ENCODE peak calls at places on chromosomes 16 and 17, in four cellular contexts. M is K562, O is H1, T is HepG2. I is an unnamed sample.

GRCh38 chr17:43570518-43570928 is 24.4 kb upstream of the ETV4 start:
- DNase-seq in M (no peak), O (no peak), T (no peak), I (no peak)

GRCh38 chr17:27511154-27511553 is 54.9 kb downstream of the KSR1 start:
- DNase-seq in M (no peak), O (no peak), T (no peak), I (no peak)

GRCh38 chr16:69039333-69039941 is 66.0 kb upstream of the HAS3 start:
- DNase-seq in M (no peak), O (no peak), T (peak; percentile 72), I (no peak)

GRCh38 chr17:38507436-38507835 is 79.2 kb downstream of the ARHGAP23 start:
- DNase-seq in M (no peak), O (no peak), T (no peak), I (no peak)

GRCh38 chr17:76480676-76481075 is 13.3 kb downstream of the AANAT start:
- DNase-seq in M (no peak), O (no peak), T (no peak), I (no peak)

GRCh38 chr16:68324780-68325357 is 14.1 kb downstream of the PRMT7 start:
- DNase-seq in M (no peak), O (no peak), T (no peak), I (no peak)

GRCh38 chr17:46764709-46765401 is 53.6 kb downstream of the WNT3 start:
- DNase-seq in M (peak; percentile 87), O (peak; percentile 44), T (no peak), I (no peak)

GRCh38 chr16:2827831-2828520 is 2.1 kb upstream of the ZG16B start:
- DNase-seq in M (no peak), O (no peak), T (no peak), I (no peak)

GRCh38 chr17:61000911-61001310 is 323.3 kb downstream of the BCAS3 start:
- DNase-seq in M (peak; percentile 1), O (no peak), T (peak; percentile 7), I (no peak)

GRCh38 chr16:2160915-2161551 is 5.5 kb downstream of the TRAF7 start:
- DNase-seq in M (no peak), O (no peak), T (peak; percentile 53), I (no peak)

DNA sequence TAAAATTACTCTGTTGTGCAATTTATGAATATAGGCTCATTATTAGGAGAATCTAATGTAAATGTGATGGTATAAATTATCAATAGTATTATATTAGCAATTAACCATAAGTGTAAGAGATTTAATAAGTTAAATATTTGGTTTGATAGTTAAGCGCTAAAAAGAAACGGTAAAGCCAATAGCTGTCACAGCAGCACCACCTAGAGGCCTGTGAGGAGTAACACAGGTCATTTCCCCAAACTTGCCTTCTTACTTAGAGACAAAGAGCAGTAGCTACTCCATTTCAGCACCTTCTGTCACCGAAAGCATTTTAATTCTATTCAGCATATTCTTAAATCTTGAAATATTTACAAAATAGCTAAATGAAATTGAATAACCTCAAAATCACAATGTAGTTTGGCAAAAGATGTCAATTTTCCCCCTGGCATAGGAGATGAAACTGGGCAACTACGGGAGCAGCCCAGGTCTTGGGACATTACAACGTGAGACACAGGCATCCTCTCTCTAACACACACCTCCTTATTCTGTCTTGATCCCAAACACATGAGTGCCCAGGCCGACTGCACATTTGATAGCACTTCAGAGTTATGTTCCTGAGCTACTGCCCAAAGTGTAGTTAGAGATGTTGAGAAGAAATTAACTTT is 14.3 kb upstream of the DYNLRB2 start:
- DNase-seq in M (peak; percentile 69), O (no peak), T (peak; percentile 60), I (no peak)
- TF ChIP-seq RFX5 in M (no peak), O (no peak), T (no peak), I (no peak)

GRCh38 chr17:5024604-5025003 is 10.6 kb downstream of the SLC52A1 start:
- DNase-seq in M (no peak), O (no peak), T (no peak), I (no peak)
- TF ChIP-seq SP1 in M (no peak), O (no peak), T (no peak), I (no peak)

GRCh38 chr16:19118938-19119431 is 5.2 kb downstream of the ITPRIPL2 start:
- DNase-seq in M (peak; percentile 86), O (no peak), T (no peak), I (no peak)
- H3K9ac ChIP-seq in M (peak overlapping the region; percentile 74), O (no peak overlapping the region), T (no peak overlapping the region), I (peak overlapping the region; percentile 60)

GRCh38 chr16:89574681-89575246 is 794 bp upstream of the CPNE7 start:
- DNase-seq in M (peak; percentile 87), O (peak; percentile 92), T (no peak), I (no peak)
- TF ChIP-seq RFX5 in M (no peak), O (no peak), T (no peak), I (no peak)

DNA sequence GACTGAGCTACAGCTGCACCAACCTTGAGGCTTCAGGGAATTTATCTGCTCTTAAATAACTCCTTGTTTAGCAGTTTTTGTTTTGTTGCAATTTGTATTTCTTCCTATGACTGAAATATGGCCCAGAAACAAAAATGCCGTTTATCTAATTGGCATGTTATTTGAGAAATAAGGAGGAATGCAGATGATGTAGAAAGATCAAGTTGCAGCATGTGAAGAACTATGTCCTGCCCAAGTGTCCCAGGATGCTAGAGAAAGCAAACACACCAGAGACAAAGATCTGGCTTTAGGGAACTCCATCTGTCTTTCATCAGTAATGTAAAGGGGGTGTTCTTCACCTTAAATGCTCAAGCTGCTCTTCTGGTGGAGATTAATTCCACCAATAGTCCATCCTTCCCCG is 29.7 kb downstream of the USP31 start:
- DNase-seq in M (no peak), O (no peak), T (no peak), I (no peak)
- TF ChIP-seq SP1 in M (no peak), O (no peak), T (no peak), I (no peak)

GRCh38 chr16:29808219-29808900 is 2.0 kb downstream of the MAZ start:
- DNase-seq in M (peak; percentile 48), O (no peak), T (no peak), I (no peak)
- H3K9ac ChIP-seq in M (peak overlapping the region; percentile 100), O (peak overlapping the region; percentile 53), T (peak overlapping the region; percentile 78), I (peak overlapping the region; percentile 85)

GRCh38 chr17:16418684-16419066 is 3.3 kb downstream of the TRPV2 start:
- DNase-seq in M (no peak), O (no peak), T (no peak), I (no peak)

GRCh38 chr17:16417399-16417798 is 2.0 kb downstream of the TRPV2 start:
- DNase-seq in M (no peak), O (no peak), T (no peak), I (no peak)

GRCh38 chr17:16419929-16420271 is 4.5 kb downstream of the TRPV2 start:
- DNase-seq in M (peak; percentile 59), O (no peak), T (no peak), I (no peak)

GRCh38 chr17:16419074-16419928 is 3.9 kb downstream of the TRPV2 start:
- DNase-seq in M (peak; percentile 80), O (no peak), T (peak; percentile 54), I (peak; percentile 59)

DNA sequence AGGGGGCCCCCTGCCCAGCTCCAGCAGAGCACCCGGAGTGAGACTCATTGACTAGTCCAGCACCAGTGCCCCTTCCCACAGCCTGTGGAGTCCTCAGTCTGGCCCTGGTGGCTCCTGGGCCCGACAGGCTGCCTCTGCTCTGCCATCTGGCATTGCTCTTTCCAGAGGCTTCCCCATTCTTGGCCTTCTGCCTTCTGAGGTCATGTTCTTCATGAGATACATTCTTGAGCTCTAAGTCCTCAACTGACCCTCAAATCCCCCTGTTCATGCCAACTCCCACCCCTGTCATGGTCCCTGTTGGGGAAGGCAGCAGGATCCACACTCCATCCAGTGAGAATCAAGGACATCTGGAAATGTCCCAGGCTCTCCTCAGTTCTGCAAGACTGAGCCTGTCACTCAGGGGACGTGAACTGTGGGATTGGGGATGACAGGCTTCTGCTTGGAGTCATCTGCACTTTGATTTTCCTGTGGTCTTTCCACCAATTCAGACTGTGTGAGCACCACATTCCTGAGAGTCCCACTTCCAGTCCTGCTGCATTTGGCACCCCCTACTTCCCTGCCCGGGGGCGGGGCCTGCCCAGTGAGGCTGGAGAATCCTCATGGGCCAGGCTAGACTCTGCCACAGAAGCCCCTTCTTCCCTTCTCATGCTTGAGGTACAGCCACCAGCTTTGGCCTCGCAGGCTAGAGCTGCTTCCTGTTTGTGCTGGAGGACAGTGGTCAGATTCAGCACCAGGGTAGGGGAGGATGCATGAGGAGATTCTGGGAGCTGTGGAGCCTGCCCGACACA is 2.7 kb downstream of the TRPV2 start:
- DNase-seq in M (no peak), O (no peak), T (no peak), I (no peak)
- TF ChIP-seq RFX5 in M (no peak), O (no peak), T (no peak), I (no peak)

GRCh38 chr17:80012156-80012555 is 23.5 kb downstream of the TBC1D16 start:
- DNase-seq in M (no peak), O (no peak), T (no peak), I (no peak)

GRCh38 chr17:80008848-80009247 is 26.8 kb downstream of the TBC1D16 start:
- DNase-seq in M (no peak), O (no peak), T (no peak), I (no peak)

GRCh38 chr17:80009391-80010282 is 26.0 kb downstream of the TBC1D16 start:
- DNase-seq in M (no peak), O (no peak), T (no peak), I (no peak)

GRCh38 chr17:80010283-80010858 is 25.3 kb downstream of the TBC1D16 start:
- DNase-seq in M (no peak), O (no peak), T (no peak), I (no peak)

DNA sequence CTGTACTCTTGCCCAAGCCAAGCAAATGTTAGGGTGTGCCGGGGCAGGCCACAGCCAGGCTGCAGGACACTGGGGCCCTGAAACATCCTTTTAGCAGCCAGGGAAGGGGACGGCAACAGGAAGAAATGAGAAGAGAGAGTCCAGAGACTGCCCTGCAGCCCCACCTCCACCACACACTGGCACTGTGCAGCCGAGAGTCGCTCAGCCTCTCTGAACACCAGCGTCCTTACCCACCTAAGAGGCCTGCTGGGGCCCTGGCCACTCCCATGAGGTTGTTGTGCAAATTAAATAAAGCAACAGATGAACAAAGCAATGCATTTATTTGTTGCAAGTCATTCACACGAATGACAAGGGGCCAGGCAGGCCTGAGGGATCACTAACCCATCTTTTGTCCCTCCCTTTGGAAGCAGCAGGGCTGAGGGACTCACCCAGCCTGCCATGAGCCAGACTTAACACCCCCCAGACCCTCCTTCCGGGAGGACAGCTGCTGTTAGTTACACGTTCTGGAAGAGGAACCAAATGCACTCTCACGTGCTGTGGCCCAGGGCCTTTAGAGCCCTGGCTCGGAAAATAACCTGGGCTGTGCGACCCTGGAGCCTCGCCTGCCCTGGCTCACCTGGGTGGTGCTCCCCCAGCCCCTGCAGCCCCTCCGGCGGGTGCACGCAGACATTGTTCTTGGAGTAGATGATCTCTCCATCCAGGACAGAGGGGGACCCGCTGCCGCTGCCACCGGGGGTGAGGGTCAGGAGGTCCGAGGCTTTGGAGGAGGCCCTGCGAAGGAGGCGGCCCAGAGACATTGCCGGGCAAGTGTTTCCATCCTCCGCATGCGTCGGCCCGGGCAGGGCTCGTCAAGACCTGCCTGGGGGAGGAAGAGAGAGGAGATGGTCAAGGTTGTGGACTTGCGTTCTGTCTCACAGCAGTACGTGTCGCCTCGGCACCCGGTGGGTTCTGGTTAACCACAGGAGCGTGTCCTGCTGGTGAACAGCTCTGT is 22.6 kb downstream of the TBC1D16 start:
- DNase-seq in M (no peak), O (no peak), T (no peak), I (no peak)
- TF ChIP-seq SP1 in M (no peak), O (no peak), T (no peak), I (no peak)

GRCh38 chr16:58243528-58244004 is 45.7 kb upstream of the CSNK2A2 start:
- DNase-seq in M (peak; percentile 70), O (no peak), T (no peak), I (peak; percentile 91)
- H3K9ac ChIP-seq in M (peak overlapping the region; percentile 31), O (peak overlapping the region; percentile 10), T (no peak overlapping the region), I (peak overlapping the region; percentile 47)

I was measured in GM12878.